ENCODE peak calls at places on chromosomes 5 and 9, in nine cellular contexts. N is A549, X is GM23338, R is HepG2, D is GM12878, I is HCT116, W is K562, J is Panc1, Z is SK-N-SH. P is an unnamed sample.

GRCh38 chr5:96747718-96748117 is 60.0 kb downstream of the ERAP1 start:
- DNase-seq in N (no peak), X (no peak), R (no peak), D (no peak), I (no peak), W (no peak), J (no peak), Z (no peak), P (no peak)

GRCh38 chr5:159095218-159095617 is 4.5 kb downstream of the EBF1 start:
- DNase-seq in N (no peak), X (peak; percentile 68), R (no peak), D (no peak), I (no peak), W (peak; percentile 15), J (no peak), Z (no peak), P (no peak)

GRCh38 chr9:131046581-131047202 is 37.7 kb downstream of the LAMC3 start:
- DNase-seq in N (peak; percentile 65), X (peak; percentile 92), R (peak; percentile 53), D (no peak), I (peak; percentile 37), W (no peak), J (no peak), Z (peak; percentile 89), P (peak; percentile 57)

GRCh38 chr5:15620501-15620900 is 120.5 kb downstream of the FBXL7 start:
- DNase-seq in N (no peak), X (no peak), R (no peak), D (no peak), I (no peak), W (no peak), J (no peak), Z (no peak), P (no peak)

GRCh38 chr5:55450050-55450765 is 84.6 kb downstream of the PLPP1 start:
- DNase-seq in N (no peak), X (no peak), R (no peak), D (no peak), I (no peak), W (no peak), J (no peak), Z (no peak), P (no peak)

GRCh38 chr9:135821116-135821515 is 86.2 kb downstream of the CAMSAP1 start:
- DNase-seq in N (no peak), X (no peak), R (no peak), D (no peak), I (no peak), W (no peak), J (no peak), Z (no peak), P (no peak)

GRCh38 chr9:135418161-135418560 is 61.4 kb upstream of the PPP1R26 start:
- DNase-seq in N (no peak), X (no peak), R (no peak), D (no peak), I (no peak), W (no peak), J (no peak), Z (no peak), P (no peak)

GRCh38 chr5:142780871-142781270 is 10.7 kb downstream of the ARHGAP26 start:
- DNase-seq in N (no peak), X (no peak), R (no peak), D (no peak), I (no peak), W (no peak), J (no peak), Z (peak; percentile 19), P (no peak)

GRCh38 chr5:175201393-175201792 is 242.6 kb downstream of the DRD1 start:
- DNase-seq in N (no peak), X (no peak), R (no peak), D (no peak), I (no peak), W (no peak), J (no peak), Z (no peak), P (no peak)

GRCh38 chr9:76793784-76794431 is 29.7 kb downstream of the PCA3 start:
- DNase-seq in N (no peak), X (no peak), R (no peak), D (no peak), I (no peak), W (no peak), J (no peak), Z (no peak), P (no peak)

GRCh38 chr5:112248643-112249042 is 170.4 kb downstream of the EPB41L4A start:
- DNase-seq in N (no peak), X (no peak), R (no peak), D (no peak), I (no peak), W (no peak), J (no peak), Z (no peak), P (no peak)

GRCh38 chr5:157593036-157593435 is 17.5 kb upstream of the ADAM19 start:
- DNase-seq in N (no peak), X (no peak), R (no peak), D (no peak), I (no peak), W (no peak), J (no peak), Z (no peak), P (no peak)

GRCh38 chr9:114006931-114007691 is 71.0 kb downstream of the AMBP start:
- DNase-seq in N (no peak), X (no peak), R (no peak), D (no peak), I (no peak), W (no peak), J (no peak), Z (no peak), P (no peak)

GRCh38 chr5:114726126-114726525 is 364.3 kb downstream of the KCNN2 start:
- DNase-seq in N (no peak), X (no peak), R (no peak), D (no peak), I (no peak), W (no peak), J (no peak), Z (no peak), P (no peak)

GRCh38 chr5:54904425-54904824 is 81.0 kb downstream of the ESM1 start:
- DNase-seq in N (no peak), X (peak; percentile 67), R (peak; percentile 21), D (no peak), I (no peak), W (peak; percentile 17), J (no peak), Z (no peak), P (no peak)

GRCh38 chr5:2534251-2534650 is 217.2 kb downstream of the IRX2 start:
- DNase-seq in N (no peak), X (no peak), R (no peak), D (no peak), I (no peak), W (no peak), J (no peak), Z (no peak), P (no peak)

GRCh38 chr5:111159845-111160244 is 64.3 kb upstream of the CAMK4 start:
- DNase-seq in N (no peak), X (peak; percentile 28), R (no peak), D (no peak), I (no peak), W (no peak), J (no peak), Z (no peak), P (no peak)
- TF ChIP-seq CTCF in N (no peak), X (peak; percentile 19), R (no peak), D (peak; percentile 42), I (no peak), W (no peak), J (no peak), Z (peak; percentile 11), P (no peak)

GRCh38 chr9:78298046-78298511 is 1.2 kb downstream of the PSAT1 start:
- DNase-seq in N (peak; percentile 38), X (peak; percentile 48), R (peak; percentile 28), D (no peak), I (no peak), W (peak; percentile 56), J (no peak), Z (peak; percentile 56), P (no peak)
- TF ChIP-seq REST in N (no peak), X (no peak), R (no peak), D (no peak), I (no peak), W (no peak), J (no peak), Z (no peak), P (no peak)

DNA sequence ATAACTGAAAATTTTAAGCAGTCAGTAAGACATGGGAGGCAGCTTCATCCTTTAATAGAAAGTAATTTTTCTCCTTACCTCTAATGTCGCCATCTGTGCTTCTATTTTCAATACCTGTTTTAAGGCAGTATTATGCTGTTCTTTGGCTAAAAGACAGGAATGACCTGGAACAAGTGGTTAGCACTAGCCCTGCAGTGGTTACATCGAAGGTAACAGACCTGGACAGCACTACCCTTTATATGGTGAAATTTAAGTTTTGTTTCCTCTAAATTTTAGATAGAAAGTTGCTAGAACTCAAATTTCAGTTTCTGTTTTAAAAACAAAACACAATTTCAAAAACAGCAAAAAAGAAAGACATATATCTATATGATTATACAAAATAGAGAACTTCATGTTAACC is 534.1 kb upstream of the CDH6 start:
- DNase-seq in N (no peak), X (no peak), R (no peak), D (no peak), I (no peak), W (no peak), J (no peak), Z (no peak), P (no peak)
- H3K27ac ChIP-seq in N (no peak overlapping the region), X (no peak overlapping the region), R (no peak overlapping the region), D (no peak overlapping the region), I (no peak overlapping the region), W (no peak overlapping the region), J (no peak overlapping the region), Z (no peak overlapping the region), P (no peak overlapping the region)

GRCh38 chr5:172162348-172162747 is 25.7 kb downstream of the STK10 start:
- DNase-seq in N (no peak), X (no peak), R (peak; percentile 30), D (no peak), I (no peak), W (no peak), J (no peak), Z (no peak), P (no peak)
- TF ChIP-seq CTCF in N (no peak), X (no peak), R (peak; percentile 7), D (no peak), I (no peak), W (no peak), J (no peak), Z (peak; percentile 14), P (no peak)